ENCODE peak calls at places on chromosome 6, in nine cellular contexts. One of them, this sample, is unnamed.

GRCh38 chr6:30075094-30075986 is at the start of gene RNF39:
- DNase-seq in lower leg skin: no peak
- DNase-seq in amniotic stem cell: no peak
- DNase-seq in epithelial cell of esophagus: peak; percentile 87
- DNase-seq in amygdala: no peak
- DNase-seq in nephron progenitor cell: peak; percentile 50
- DNase-seq in M059J: peak; percentile 40
- DNase-seq in stimulated activated CD8-positive, alpha-beta memory T cell treated with anti-CD3 and anti-CD28 coated beads, Interleukin-7, amount 100 ng/mL, for 24 hours: no peak
- DNase-seq in tibial artery: no peak
- DNase-seq in this sample: no peak

GRCh38 chr6:43644940-43645612 is at the start of gene RSPH9:
- DNase-seq in lower leg skin: peak; percentile 94
- DNase-seq in amniotic stem cell: no peak
- DNase-seq in epithelial cell of esophagus: peak; percentile 58
- DNase-seq in amygdala: peak; percentile 10
- DNase-seq in nephron progenitor cell: peak; percentile 88
- DNase-seq in M059J: peak; percentile 70
- DNase-seq in stimulated activated CD8-positive, alpha-beta memory T cell treated with anti-CD3 and anti-CD28 coated beads, Interleukin-7, amount 100 ng/mL, for 24 hours: peak; percentile 35
- DNase-seq in tibial artery: peak; percentile 76
- DNase-seq in this sample: peak; percentile 79

GRCh38 chr6:21598662-21599061 is 5.1 kb downstream of the SOX4 start:
- DNase-seq in lower leg skin: no peak
- DNase-seq in amniotic stem cell: no peak
- DNase-seq in epithelial cell of esophagus: peak; percentile 29
- DNase-seq in amygdala: no peak
- DNase-seq in nephron progenitor cell: no peak
- DNase-seq in M059J: no peak
- DNase-seq in stimulated activated CD8-positive, alpha-beta memory T cell treated with anti-CD3 and anti-CD28 coated beads, Interleukin-7, amount 100 ng/mL, for 24 hours: no peak
- DNase-seq in tibial artery: no peak
- DNase-seq in this sample: no peak

GRCh38 chr6:19463925-19464324 is 373.2 kb upstream of the ID4 start:
- DNase-seq in lower leg skin: no peak
- DNase-seq in amniotic stem cell: no peak
- DNase-seq in epithelial cell of esophagus: no peak
- DNase-seq in amygdala: no peak
- DNase-seq in nephron progenitor cell: no peak
- DNase-seq in M059J: no peak
- DNase-seq in stimulated activated CD8-positive, alpha-beta memory T cell treated with anti-CD3 and anti-CD28 coated beads, Interleukin-7, amount 100 ng/mL, for 24 hours: no peak
- DNase-seq in tibial artery: no peak
- DNase-seq in this sample: no peak

GRCh38 chr6:1554881-1555569 is 54.7 kb upstream of the FOXC1 start:
- DNase-seq in lower leg skin: peak; percentile 93
- DNase-seq in amniotic stem cell: no peak
- DNase-seq in epithelial cell of esophagus: peak; percentile 50
- DNase-seq in amygdala: peak; percentile 79
- DNase-seq in nephron progenitor cell: no peak
- DNase-seq in M059J: peak; percentile 75
- DNase-seq in stimulated activated CD8-positive, alpha-beta memory T cell treated with anti-CD3 and anti-CD28 coated beads, Interleukin-7, amount 100 ng/mL, for 24 hours: peak; percentile 51
- DNase-seq in tibial artery: peak; percentile 84
- DNase-seq in this sample: peak; percentile 88

GRCh38 chr6:169984181-169985120 is 233.0 kb downstream of the ERMARD start:
- DNase-seq in lower leg skin: no peak
- DNase-seq in amniotic stem cell: no peak
- DNase-seq in epithelial cell of esophagus: no peak
- DNase-seq in amygdala: no peak
- DNase-seq in nephron progenitor cell: no peak
- DNase-seq in M059J: no peak
- DNase-seq in stimulated activated CD8-positive, alpha-beta memory T cell treated with anti-CD3 and anti-CD28 coated beads, Interleukin-7, amount 100 ng/mL, for 24 hours: no peak
- DNase-seq in tibial artery: peak; percentile 59
- DNase-seq in this sample: peak; percentile 47

GRCh38 chr6:52305948-52306767 is 21.6 kb upstream of the MCM3 start:
- DNase-seq in lower leg skin: no peak
- DNase-seq in amniotic stem cell: no peak
- DNase-seq in epithelial cell of esophagus: no peak
- DNase-seq in amygdala: peak; percentile 23
- DNase-seq in nephron progenitor cell: no peak
- DNase-seq in M059J: no peak
- DNase-seq in stimulated activated CD8-positive, alpha-beta memory T cell treated with anti-CD3 and anti-CD28 coated beads, Interleukin-7, amount 100 ng/mL, for 24 hours: no peak
- DNase-seq in tibial artery: no peak
- DNase-seq in this sample: no peak

GRCh38 chr6:69286341-69286740 is 510.5 kb downstream of the LMBRD1 start:
- DNase-seq in lower leg skin: no peak
- DNase-seq in amniotic stem cell: no peak
- DNase-seq in epithelial cell of esophagus: no peak
- DNase-seq in amygdala: no peak
- DNase-seq in nephron progenitor cell: no peak
- DNase-seq in M059J: no peak
- DNase-seq in stimulated activated CD8-positive, alpha-beta memory T cell treated with anti-CD3 and anti-CD28 coated beads, Interleukin-7, amount 100 ng/mL, for 24 hours: no peak
- DNase-seq in tibial artery: no peak
- DNase-seq in this sample: no peak

GRCh38 chr6:6841571-6841970 is 253.1 kb downstream of the LY86 start:
- DNase-seq in lower leg skin: no peak
- DNase-seq in amniotic stem cell: no peak
- DNase-seq in epithelial cell of esophagus: no peak
- DNase-seq in amygdala: no peak
- DNase-seq in nephron progenitor cell: no peak
- DNase-seq in M059J: no peak
- DNase-seq in stimulated activated CD8-positive, alpha-beta memory T cell treated with anti-CD3 and anti-CD28 coated beads, Interleukin-7, amount 100 ng/mL, for 24 hours: no peak
- DNase-seq in tibial artery: no peak
- DNase-seq in this sample: no peak

GRCh38 chr6:36314221-36315014 is 22.3 kb downstream of the BNIP5 start:
- DNase-seq in lower leg skin: no peak
- DNase-seq in amniotic stem cell: no peak
- DNase-seq in epithelial cell of esophagus: peak; percentile 96
- DNase-seq in amygdala: no peak
- DNase-seq in nephron progenitor cell: no peak
- DNase-seq in M059J: peak; percentile 82
- DNase-seq in stimulated activated CD8-positive, alpha-beta memory T cell treated with anti-CD3 and anti-CD28 coated beads, Interleukin-7, amount 100 ng/mL, for 24 hours: no peak
- DNase-seq in tibial artery: no peak
- DNase-seq in this sample: no peak

GRCh38 chr6:40192516-40192915 is 258.3 kb upstream of the MOCS1 start:
- DNase-seq in lower leg skin: no peak
- DNase-seq in amniotic stem cell: no peak
- DNase-seq in epithelial cell of esophagus: no peak
- DNase-seq in amygdala: no peak
- DNase-seq in nephron progenitor cell: no peak
- DNase-seq in M059J: no peak
- DNase-seq in stimulated activated CD8-positive, alpha-beta memory T cell treated with anti-CD3 and anti-CD28 coated beads, Interleukin-7, amount 100 ng/mL, for 24 hours: no peak
- DNase-seq in tibial artery: no peak
- DNase-seq in this sample: no peak

GRCh38 chr6:128597004-128597403 is 76.6 kb upstream of the PTPRK start:
- DNase-seq in lower leg skin: no peak
- DNase-seq in amniotic stem cell: no peak
- DNase-seq in epithelial cell of esophagus: peak; percentile 27
- DNase-seq in amygdala: no peak
- DNase-seq in nephron progenitor cell: no peak
- DNase-seq in M059J: peak; percentile 32
- DNase-seq in stimulated activated CD8-positive, alpha-beta memory T cell treated with anti-CD3 and anti-CD28 coated beads, Interleukin-7, amount 100 ng/mL, for 24 hours: no peak
- DNase-seq in tibial artery: no peak
- DNase-seq in this sample: no peak

GRCh38 chr6:109962271-109962670 is 15.8 kb upstream of the GPR6 start:
- DNase-seq in lower leg skin: no peak
- DNase-seq in amniotic stem cell: no peak
- DNase-seq in epithelial cell of esophagus: no peak
- DNase-seq in amygdala: no peak
- DNase-seq in nephron progenitor cell: no peak
- DNase-seq in M059J: no peak
- DNase-seq in stimulated activated CD8-positive, alpha-beta memory T cell treated with anti-CD3 and anti-CD28 coated beads, Interleukin-7, amount 100 ng/mL, for 24 hours: no peak
- DNase-seq in tibial artery: no peak
- DNase-seq in this sample: no peak

GRCh38 chr6:141726158-141726557 is 406.6 kb upstream of the GJE1 start:
- DNase-seq in lower leg skin: no peak
- DNase-seq in amniotic stem cell: no peak
- DNase-seq in epithelial cell of esophagus: no peak
- DNase-seq in amygdala: no peak
- DNase-seq in nephron progenitor cell: no peak
- DNase-seq in M059J: no peak
- DNase-seq in stimulated activated CD8-positive, alpha-beta memory T cell treated with anti-CD3 and anti-CD28 coated beads, Interleukin-7, amount 100 ng/mL, for 24 hours: no peak
- DNase-seq in tibial artery: no peak
- DNase-seq in this sample: no peak